ENCODE peak calls at places on chromosomes 4 and X, in eight cellular contexts. J, G, S, M, Z, K, X and A are unnamed samples.

GRCh38 chr4:72997409-72997808 is 72.1 kb downstream of the COX18 start:
- DNase-seq in J (peak; percentile 17), G (peak; percentile 34), S (no peak), M (no peak), Z (no peak), K (peak; percentile 19), X (peak; percentile 18), A (no peak)

GRCh38 chr4:167475951-167476350 is 241.7 kb upstream of the SPOCK3 start:
- DNase-seq in J (no peak), G (no peak), S (no peak), M (no peak), Z (no peak), K (no peak), X (no peak), A (no peak)

GRCh38 chr4:77652237-77652897 is 46.7 kb downstream of the CXCL13 start:
- DNase-seq in J (peak; percentile 34), G (no peak), S (no peak), M (no peak), Z (no peak), K (no peak), X (peak; percentile 7), A (no peak)

GRCh38 chr4:16206301-16206700 is 20.0 kb downstream of the TAPT1 start:
- DNase-seq in J (no peak), G (no peak), S (no peak), M (no peak), Z (no peak), K (no peak), X (no peak), A (no peak)

GRCh38 chrX:139881130-139881529 is 51.7 kb downstream of the ATP11C start:
- DNase-seq in J (peak; percentile 80), G (peak; percentile 34), S (no peak), M (no peak), Z (no peak), K (peak; percentile 19), X (peak; percentile 58), A (peak; percentile 4)

GRCh38 chr4:113686950-113687718 is 74.4 kb downstream of the CAMK2D start:
- DNase-seq in J (peak; percentile 36), G (peak; percentile 78), S (no peak), M (no peak), Z (no peak), K (no peak), X (peak; percentile 44), A (no peak)

GRCh38 chr4:82780398-82781231 is 18.0 kb downstream of the SCD5 start:
- DNase-seq in J (peak; percentile 83), G (peak; percentile 90), S (no peak), M (no peak), Z (peak; percentile 21), K (peak; percentile 60), X (peak; percentile 95), A (no peak)

GRCh38 chr4:145352438-145353145 is 129.1 kb upstream of the SMAD1 start:
- DNase-seq in J (no peak), G (peak; percentile 32), S (no peak), M (no peak), Z (no peak), K (no peak), X (no peak), A (no peak)

GRCh38 chrX:97021680-97022079 is 138.0 kb downstream of the RPA4 start:
- DNase-seq in J (peak; percentile 47), G (peak; percentile 45), S (no peak), M (no peak), Z (no peak), K (no peak), X (peak; percentile 54), A (no peak)

GRCh38 chr4:154416183-154416543 is 75.4 kb downstream of the DCHS2 start:
- DNase-seq in J (peak; percentile 4), G (no peak), S (no peak), M (no peak), Z (peak; percentile 76), K (peak; percentile 29), X (no peak), A (no peak)

GRCh38 chr4:67393699-67394281 is 151.5 kb downstream of the CENPC start:
- DNase-seq in J (peak; percentile 65), G (peak; percentile 61), S (peak; percentile 5), M (no peak), Z (peak; percentile 67), K (peak; percentile 52), X (peak; percentile 65), A (no peak)

GRCh38 chr4:113701156-113701555 is 60.4 kb downstream of the CAMK2D start:
- DNase-seq in J (no peak), G (no peak), S (no peak), M (no peak), Z (no peak), K (no peak), X (no peak), A (no peak)

GRCh38 chr4:113446019-113446418 is 315.5 kb downstream of the CAMK2D start:
- DNase-seq in J (peak; percentile 66), G (peak; percentile 81), S (no peak), M (no peak), Z (no peak), K (peak; percentile 85), X (peak; percentile 73), A (no peak)

GRCh38 chr4:170423137-170423536 is 333.4 kb upstream of the AADAT start:
- DNase-seq in J (no peak), G (peak; percentile 36), S (no peak), M (no peak), Z (no peak), K (peak; percentile 69), X (peak; percentile 90), A (no peak)

GRCh38 chr4:47373174-47373573 is 90.3 kb downstream of the COMMD8 start:
- DNase-seq in J (no peak), G (no peak), S (no peak), M (no peak), Z (no peak), K (no peak), X (no peak), A (no peak)

GRCh38 chr4:142845293-142846070 is 619 bp downstream of the INPP4B start:
- DNase-seq in J (peak; percentile 19), G (peak; percentile 22), S (peak; percentile 6), M (no peak), Z (peak; percentile 63), K (peak; percentile 47), X (no peak), A (no peak)

GRCh38 chr4:25313194-25313895 is 771 bp downstream of the ZCCHC4 start:
- DNase-seq in J (no peak), G (no peak), S (no peak), M (no peak), Z (peak; percentile 70), K (peak; percentile 24), X (peak; percentile 13), A (no peak)

GRCh38 chrX:39756086-39756883 is 341.5 kb downstream of the BCOR start:
- DNase-seq in J (no peak), G (no peak), S (no peak), M (no peak), Z (no peak), K (peak; percentile 14), X (no peak), A (no peak)

GRCh38 chr4:17468638-17469221 is 43.2 kb downstream of the QDPR start:
- DNase-seq in J (peak; percentile 69), G (peak; percentile 45), S (no peak), M (no peak), Z (peak; percentile 67), K (peak; percentile 64), X (peak; percentile 74), A (no peak)

GRCh38 chr4:182931691-182932297 is 14.6 kb upstream of the DCTD start:
- DNase-seq in J (no peak), G (no peak), S (no peak), M (no peak), Z (no peak), K (peak; percentile 51), X (peak; percentile 33), A (no peak)

GRCh38 chr4:94871644-94872305 is 114.0 kb downstream of the BMPR1B start:
- DNase-seq in J (no peak), G (no peak), S (no peak), M (no peak), Z (no peak), K (no peak), X (peak; percentile 41), A (no peak)

GRCh38 chr4:56857601-56858301 is 36.2 kb upstream of the SPINK2 start:
- DNase-seq in J (peak; percentile 46), G (no peak), S (no peak), M (no peak), Z (no peak), K (peak; percentile 54), X (no peak), A (no peak)

GRCh38 chrX:49198540-49199314 is 1.3 kb downstream of the SYP start:
- DNase-seq in J (no peak), G (no peak), S (no peak), M (no peak), Z (peak; percentile 18), K (no peak), X (no peak), A (no peak)

DNA sequence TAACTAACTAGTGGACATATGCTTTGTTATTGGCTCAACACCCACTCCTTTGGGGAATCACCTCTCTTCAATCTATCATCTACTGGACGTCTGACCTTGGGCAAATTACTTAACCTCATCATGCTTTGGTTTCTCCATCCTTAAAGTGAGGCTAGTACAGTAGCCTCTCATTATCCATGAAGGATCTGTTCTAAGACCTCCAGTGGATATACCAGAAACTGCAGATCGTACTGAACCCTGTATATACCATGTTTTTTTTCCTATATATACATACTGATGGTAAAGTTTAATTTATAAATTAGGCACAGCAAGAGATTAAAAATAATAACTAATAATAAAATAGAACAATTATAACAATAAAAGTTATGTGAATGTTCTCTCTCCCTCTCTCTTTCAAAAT is 56.2 kb downstream of the HMGB3 start:
- DNase-seq in J (no peak), G (no peak), S (no peak), M (no peak), Z (no peak), K (no peak), X (no peak), A (no peak)
- H3K4me3 ChIP-seq in J (no peak overlapping the region), G (no peak overlapping the region), S (no peak overlapping the region), M (no peak overlapping the region), Z (no peak overlapping the region), K (no peak overlapping the region), X (no peak overlapping the region), A (no peak overlapping the region)

GRCh38 chr4:2800691-2801596 is 8.1 kb downstream of the SH3BP2 start:
- DNase-seq in J (peak; percentile 95), G (peak; percentile 88), S (no peak), M (no peak), Z (peak; percentile 80), K (peak; percentile 70), X (peak; percentile 86), A (no peak)
- H3K4me3 ChIP-seq in J (no peak overlapping the region), G (no peak overlapping the region), S (no peak overlapping the region), M (peak overlapping the region; percentile 38), Z (no peak overlapping the region), K (no peak overlapping the region), X (no peak overlapping the region), A (no peak overlapping the region)

GRCh38 chr4:68907230-68907629 is 44.4 kb downstream of the UGT2A3 start:
- DNase-seq in J (no peak), G (no peak), S (no peak), M (no peak), Z (no peak), K (no peak), X (no peak), A (no peak)
- H3K4me3 ChIP-seq in J (no peak overlapping the region), G (no peak overlapping the region), S (no peak overlapping the region), M (no peak overlapping the region), Z (peak overlapping the region; percentile 31), K (no peak overlapping the region), X (no peak overlapping the region), A (no peak overlapping the region)

DNA sequence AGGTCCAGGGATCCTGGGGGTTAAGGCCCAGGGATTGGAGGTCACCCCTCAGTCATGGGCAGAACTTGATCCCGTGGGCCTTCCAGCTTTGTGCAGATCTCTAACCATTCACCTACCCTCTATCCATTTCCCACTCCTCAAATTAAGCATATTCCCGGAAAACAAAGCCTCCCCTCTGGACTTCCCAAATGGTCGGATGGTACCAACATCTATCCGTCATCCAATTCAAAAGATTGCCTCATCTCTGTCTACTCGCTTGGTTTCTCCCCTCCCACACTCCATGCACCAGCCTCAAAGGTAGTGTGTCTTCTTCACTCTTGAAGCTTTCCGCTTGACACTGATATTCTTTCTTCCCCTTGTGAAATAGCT is 473 bp upstream of the BCLAF3 start:
- DNase-seq in J (no peak), G (no peak), S (peak; percentile 20), M (no peak), Z (no peak), K (no peak), X (no peak), A (no peak)
- H3K4me3 ChIP-seq in J (no peak overlapping the region), G (peak overlapping the region; percentile 31), S (peak overlapping the region; percentile 51), M (peak overlapping the region; percentile 48), Z (no peak overlapping the region), K (peak overlapping the region; percentile 31), X (peak overlapping the region; percentile 48), A (peak overlapping the region; percentile 27)